ENCODE peak calls at places on chromosomes 3 and 15, in six cellular contexts. C is IMR-90, X is nephron progenitor cell, F is GM10248, Q is neural crest cell, K is tibial artery. T is an unnamed sample.

GRCh38 chr15:77993374-77993911 is 84.1 kb downstream of the TBC1D2B start:
- DNase-seq in C (no peak), X (no peak), F (no peak), Q (no peak), K (no peak), T (no peak)

GRCh38 chr3:139236336-139236735 is 107.5 kb upstream of the MRPS22 start:
- DNase-seq in C (no peak), X (no peak), F (no peak), Q (no peak), K (no peak), T (no peak)

GRCh38 chr15:29046946-29047345 is 161.2 kb downstream of the APBA2 start:
- DNase-seq in C (no peak), X (no peak), F (no peak), Q (peak; percentile 16), K (no peak), T (no peak)

GRCh38 chr3:125428216-125428830 is 53.2 kb upstream of the ZNF148 start:
- DNase-seq in C (no peak), X (no peak), F (no peak), Q (no peak), K (no peak), T (no peak)

GRCh38 chr3:72379500-72380187 is 468.6 kb downstream of the SHQ1 start:
- DNase-seq in C (no peak), X (no peak), F (no peak), Q (no peak), K (no peak), T (no peak)

GRCh38 chr3:130582457-130583155 is 65.6 kb downstream of the COL6A6 start:
- DNase-seq in C (no peak), X (no peak), F (no peak), Q (no peak), K (no peak), T (no peak)

GRCh38 chr15:58147151-58147550 is 9.0 kb downstream of the AQP9 start:
- DNase-seq in C (no peak), X (peak; percentile 25), F (no peak), Q (no peak), K (no peak), T (no peak)

GRCh38 chr15:77832874-77833273 is 200.2 kb upstream of the LINGO1 start:
- DNase-seq in C (no peak), X (no peak), F (no peak), Q (no peak), K (peak; percentile 46), T (no peak)

GRCh38 chr15:71755092-71755491 is 55.3 kb upstream of the NR2E3 start:
- DNase-seq in C (no peak), X (no peak), F (no peak), Q (no peak), K (no peak), T (no peak)

GRCh38 chr15:71753346-71753745 is 57.0 kb upstream of the NR2E3 start:
- DNase-seq in C (peak; percentile 48), X (no peak), F (no peak), Q (no peak), K (no peak), T (no peak)

GRCh38 chr15:71754660-71755059 is 55.7 kb upstream of the NR2E3 start:
- DNase-seq in C (no peak), X (no peak), F (no peak), Q (no peak), K (no peak), T (no peak)

GRCh38 chr15:71752085-71752484 is 58.3 kb upstream of the NR2E3 start:
- DNase-seq in C (no peak), X (no peak), F (no peak), Q (no peak), K (no peak), T (no peak)

GRCh38 chr15:71752604-71753289 is 57.6 kb upstream of the NR2E3 start:
- DNase-seq in C (peak; percentile 94), X (peak; percentile 17), F (peak; percentile 44), Q (peak; percentile 13), K (no peak), T (peak; percentile 44)
- TF ChIP-seq CTCF in C (peak; percentile 65), X (peak; percentile 30), F (peak; percentile 44), Q (peak; percentile 49), K (peak; percentile 33), T (peak; percentile 41)

DNA sequence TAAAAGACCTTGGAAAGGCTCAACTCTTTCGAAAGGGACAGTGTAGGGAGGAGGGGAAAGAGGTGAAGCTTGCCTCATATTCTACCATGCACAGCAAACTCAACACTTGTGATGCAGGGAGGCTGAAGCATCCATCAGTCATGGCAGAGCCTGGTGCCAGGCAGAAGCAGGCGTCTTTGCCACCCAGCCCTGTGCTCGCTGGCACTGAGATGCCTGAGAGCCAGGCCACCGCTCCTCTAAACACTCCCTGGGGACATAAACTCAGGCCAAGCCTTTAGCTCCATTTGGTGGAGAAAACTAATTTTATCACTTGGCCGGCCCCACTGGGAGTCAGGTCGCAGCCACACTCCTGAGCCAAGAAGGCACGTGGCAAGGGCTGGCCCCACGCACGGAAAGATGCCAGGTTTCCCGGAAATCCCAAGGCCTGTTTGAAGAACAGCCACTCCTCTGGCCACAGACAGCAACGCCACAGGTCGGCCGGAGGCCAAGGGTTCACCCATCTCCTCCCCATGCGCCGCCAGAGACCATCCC is 30.7 kb downstream of the XXYLT1 start:
- DNase-seq in C (no peak), X (no peak), F (no peak), Q (no peak), K (peak; percentile 91), T (no peak)
- TF ChIP-seq CTCF in C (no peak), X (no peak), F (no peak), Q (no peak), K (no peak), T (no peak)

GRCh38 chr3:190339130-190339529 is 16.9 kb upstream of the CLDN1 start:
- DNase-seq in C (peak; percentile 83), X (no peak), F (no peak), Q (no peak), K (no peak), T (no peak)
- TF ChIP-seq CTCF in C (peak; percentile 32), X (no peak), F (peak; percentile 13), Q (peak; percentile 36), K (no peak), T (no peak)

GRCh38 chr3:47245271-47245670 is 37.3 kb downstream of the KIF9 start:
- DNase-seq in C (no peak), X (no peak), F (no peak), Q (no peak), K (no peak), T (no peak)

GRCh38 chr3:47244531-47245100 is 38.0 kb downstream of the KIF9 start:
- DNase-seq in C (no peak), X (no peak), F (no peak), Q (no peak), K (no peak), T (no peak)

GRCh38 chr3:47251689-47252088 is 30.9 kb downstream of the KIF9 start:
- DNase-seq in C (no peak), X (no peak), F (no peak), Q (no peak), K (no peak), T (no peak)

GRCh38 chr3:47247131-47248064 is 35.2 kb downstream of the KIF9 start:
- DNase-seq in C (no peak), X (no peak), F (no peak), Q (no peak), K (no peak), T (no peak)

GRCh38 chr3:47250309-47251060 is 32.1 kb downstream of the KIF9 start:
- DNase-seq in C (peak; percentile 23), X (peak; percentile 11), F (peak; percentile 53), Q (no peak), K (no peak), T (peak; percentile 45)
- TF ChIP-seq CTCF in C (peak; percentile 42), X (peak; percentile 38), F (peak; percentile 43), Q (peak; percentile 40), K (peak; percentile 27), T (no peak)

GRCh38 chr3:151008699-151009098 is 36.2 kb upstream of the CLRN1 start:
- DNase-seq in C (peak; percentile 66), X (no peak), F (no peak), Q (no peak), K (no peak), T (no peak)
- TF ChIP-seq CTCF in C (peak; percentile 65), X (peak; percentile 22), F (no peak), Q (peak; percentile 34), K (no peak), T (no peak)

DNA sequence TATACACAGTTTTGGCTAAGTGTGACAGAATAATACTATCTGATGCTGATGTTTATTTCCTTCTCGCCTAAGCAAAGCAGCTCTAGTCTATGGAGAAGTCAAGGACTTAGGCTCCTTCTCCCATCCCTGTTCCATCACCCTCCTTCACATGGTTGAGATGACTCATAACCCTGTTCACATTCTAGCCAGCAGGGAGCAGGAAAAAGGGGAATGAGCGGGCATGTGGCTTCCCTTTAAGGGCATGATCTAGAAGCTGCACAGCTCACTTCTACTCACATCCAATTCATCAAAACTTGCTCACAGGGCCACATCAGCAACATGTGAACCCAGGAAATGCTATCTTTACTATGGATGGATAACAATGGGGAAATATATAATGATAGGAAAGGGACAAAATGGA is 40.9 kb downstream of the CBLB start:
- DNase-seq in C (peak; percentile 90), X (no peak), F (no peak), Q (no peak), K (peak; percentile 68), T (peak; percentile 22)
- TF ChIP-seq CTCF in C (peak; percentile 62), X (no peak), F (no peak), Q (peak; percentile 31), K (peak; percentile 24), T (no peak)

DNA sequence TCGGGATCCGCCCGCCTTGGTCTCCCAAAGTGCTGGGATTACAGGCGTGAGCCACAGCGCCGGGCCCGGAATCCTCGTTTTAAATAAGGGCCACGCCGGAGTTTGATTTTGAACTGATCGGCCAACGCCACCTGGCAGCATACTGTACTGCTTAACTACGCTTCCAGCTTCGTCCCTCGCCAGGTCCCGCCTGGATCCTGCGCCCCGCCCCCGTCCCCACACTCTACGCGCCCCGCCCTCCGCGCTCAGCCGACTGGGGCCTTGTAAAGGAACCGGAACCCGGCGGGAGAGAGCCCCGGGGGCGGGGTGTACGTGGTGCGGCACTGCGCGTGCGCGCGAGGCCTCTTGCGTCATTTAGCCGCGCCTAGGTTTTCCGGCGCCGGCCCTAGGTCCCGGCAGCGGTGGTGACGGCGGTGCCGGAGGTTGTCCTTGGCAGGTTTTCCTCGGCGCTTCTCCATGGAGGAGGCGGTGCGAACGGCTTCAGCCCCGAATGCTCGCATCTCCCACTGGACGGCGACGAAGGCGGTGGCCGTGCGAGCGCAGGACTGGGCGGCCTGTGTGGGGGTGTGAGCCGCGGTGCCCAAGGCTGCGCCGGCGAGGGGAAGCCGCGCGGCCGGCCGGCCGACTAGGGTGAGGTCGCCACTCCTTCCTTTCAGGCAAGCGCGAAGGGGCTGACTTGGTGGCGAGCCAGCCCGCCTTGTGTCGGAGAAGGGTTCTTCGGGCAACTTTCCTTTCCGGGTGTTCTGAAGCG is at the start of gene NIPA2:
- DNase-seq in C (peak; percentile 97), X (peak; percentile 99), F (peak; percentile 97), Q (peak; percentile 99), K (peak; percentile 99), T (peak; percentile 99)
- TF ChIP-seq CTCF in C (no peak), X (no peak), F (no peak), Q (peak; percentile 24), K (peak; percentile 31), T (no peak)